ENCODE peak calls at places on chromosomes 7 and 10, in four cellular contexts. U is GM23338, V is hepatocyte, H is fibroblast of lung. E is an unnamed sample.

GRCh38 chr10:27143686-27144085 is 10.5 kb downstream of the YME1L1 start:
- DNase-seq in U (no peak), V (no peak), H (no peak), E (peak; percentile 49)

GRCh38 chr10:44153901-44154670 is 230.8 kb downstream of the CXCL12 start:
- DNase-seq in U (no peak), V (no peak), H (no peak), E (peak; percentile 42)

GRCh38 chr10:127922675-127923366 is 15.9 kb downstream of the PTPRE start:
- DNase-seq in U (no peak), V (peak; percentile 81), H (peak; percentile 81), E (peak; percentile 94)

GRCh38 chr10:69684981-69685353 is 54.9 kb downstream of the FAM241B start:
- DNase-seq in U (no peak), V (no peak), H (no peak), E (no peak)

GRCh38 chr7:108973075-108973474 is 403.4 kb downstream of the DNAJB9 start:
- DNase-seq in U (peak; percentile 55), V (peak; percentile 45), H (no peak), E (no peak)

GRCh38 chr7:69827140-69827919 is 229.1 kb downstream of the AUTS2 start:
- DNase-seq in U (no peak), V (no peak), H (no peak), E (no peak)

GRCh38 chr7:127654404-127655392 is 2.7 kb downstream of the SND1 start:
- DNase-seq in U (no peak), V (no peak), H (peak; percentile 16), E (peak; percentile 68)

GRCh38 chr10:103745264-103746247 is 109.8 kb downstream of the SH3PXD2A start:
- DNase-seq in U (peak; percentile 46), V (peak; percentile 41), H (no peak), E (peak; percentile 9)

GRCh38 chr10:69814251-69814650 is 12.5 kb downstream of the COL13A1 start:
- DNase-seq in U (no peak), V (no peak), H (no peak), E (no peak)

GRCh38 chr10:13100349-13101294 is 659 bp downstream of the OPTN start:
- DNase-seq in U (peak; percentile 53), V (peak; percentile 47), H (peak; percentile 19), E (peak; percentile 66)

GRCh38 chr10:17225823-17226222 is 2.2 kb upstream of the VIM start:
- DNase-seq in U (no peak), V (no peak), H (no peak), E (no peak)

GRCh38 chr7:106839511-106839910 is 25.6 kb upstream of the PIK3CG start:
- DNase-seq in U (no peak), V (no peak), H (no peak), E (no peak)

GRCh38 chr10:3830946-3831345 is 45.9 kb upstream of the KLF6 start:
- DNase-seq in U (no peak), V (no peak), H (no peak), E (no peak)

GRCh38 chr10:110802090-110802489 is 69.6 kb upstream of the PDCD4 start:
- DNase-seq in U (no peak), V (peak; percentile 60), H (peak; percentile 67), E (no peak)

GRCh38 chr7:74284781-74285259 is 4.4 kb upstream of the CLIP2 start:
- DNase-seq in U (peak; percentile 47), V (peak; percentile 82), H (no peak), E (no peak)

GRCh38 chr7:3294432-3295100 is 6.5 kb upstream of the SDK1 start:
- DNase-seq in U (peak; percentile 82), V (peak; percentile 63), H (no peak), E (no peak)

GRCh38 chr7:6256709-6257535 is 15.5 kb downstream of the CYTH3 start:
- DNase-seq in U (no peak), V (peak; percentile 28), H (peak; percentile 47), E (peak; percentile 57)

GRCh38 chr7:39394105-39394504 is 172.1 kb upstream of the YAE1 start:
- DNase-seq in U (no peak), V (no peak), H (no peak), E (no peak)

GRCh38 chr7:29363636-29364425 is 169.3 kb downstream of the CHN2 start:
- DNase-seq in U (no peak), V (no peak), H (no peak), E (no peak)

GRCh38 chr10:72626444-72626754 is 520 bp upstream of the MICU1 start:
- DNase-seq in U (no peak), V (no peak), H (no peak), E (no peak)

GRCh38 chr10:20892011-20892585 is 5.0 kb downstream of the NEBL start:
- DNase-seq in U (no peak), V (no peak), H (no peak), E (no peak)

GRCh38 chr10:20890491-20891337 is 6.4 kb downstream of the NEBL start:
- DNase-seq in U (peak; percentile 12), V (no peak), H (peak; percentile 49), E (no peak)

GRCh38 chr10:20890009-20890408 is 7.1 kb downstream of the NEBL start:
- DNase-seq in U (no peak), V (no peak), H (no peak), E (no peak)

GRCh38 chr10:20892796-20893195 is 4.3 kb downstream of the NEBL start:
- DNase-seq in U (no peak), V (no peak), H (no peak), E (peak; percentile 46)

DNA sequence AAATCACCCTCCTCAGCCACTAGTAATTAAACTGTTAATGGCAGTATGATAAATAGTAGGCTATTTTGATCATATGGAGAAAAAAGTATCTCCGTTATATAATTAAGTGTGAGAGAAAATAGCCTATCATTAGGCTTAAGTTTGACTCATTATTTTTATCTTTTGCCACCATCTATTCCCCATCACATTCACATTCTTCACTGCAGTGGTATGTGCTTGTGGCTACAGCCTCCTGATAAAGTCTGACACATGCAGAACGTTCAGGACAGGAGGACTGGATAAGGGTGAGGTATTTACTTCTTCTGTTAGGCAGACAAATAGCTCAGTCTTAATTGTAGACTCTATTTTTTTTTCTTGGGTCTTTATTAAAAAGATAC is 5.8 kb downstream of the NEBL start:
- DNase-seq in U (no peak), V (peak; percentile 11), H (peak; percentile 81), E (no peak)
- H3K4me3 ChIP-seq in U (no peak overlapping the region), V (no peak overlapping the region), H (no peak overlapping the region), E (no peak overlapping the region)

DNA sequence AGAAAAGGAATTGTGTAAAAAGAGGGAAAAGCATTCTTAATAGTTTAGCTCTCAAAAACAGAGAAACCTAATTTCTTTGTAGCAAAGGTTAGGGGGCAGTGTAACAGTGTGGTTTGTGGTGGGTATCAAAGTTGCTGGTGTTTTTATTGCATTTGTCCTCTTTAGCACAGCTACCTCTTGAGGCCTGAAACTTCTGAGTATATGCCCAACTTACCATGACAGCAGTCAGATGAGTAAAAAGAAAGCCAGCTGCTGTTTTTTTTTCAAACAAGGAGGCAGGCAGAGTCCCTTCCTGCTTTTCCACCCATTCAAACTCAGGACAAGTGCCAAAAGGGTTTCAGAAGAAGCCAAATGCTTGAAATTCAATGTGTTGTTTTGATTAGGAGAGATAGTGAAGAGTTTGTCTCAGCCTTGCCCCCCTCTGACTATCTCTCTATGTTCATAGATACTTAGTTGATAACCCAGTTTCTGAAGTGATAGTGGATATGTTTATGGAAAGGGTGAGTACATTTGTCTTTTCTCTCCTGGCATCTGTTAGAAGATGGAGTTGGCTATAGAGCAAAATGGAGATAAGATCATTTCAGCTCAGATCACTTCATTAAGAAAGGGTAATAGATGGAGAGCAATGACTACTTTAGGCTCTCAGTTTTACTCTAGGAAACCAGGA is 23.1 kb downstream of the GBF1 start:
- DNase-seq in U (no peak), V (no peak), H (peak; percentile 71), E (no peak)
- H4K20me1 ChIP-seq in U (peaks cover 12% of the 10 kb centered on the region), V (peaks cover 63% of the 10 kb centered on the region), H (peaks cover 2% of the 10 kb centered on the region), E (peaks cover 62% of the 10 kb centered on the region)

DNA sequence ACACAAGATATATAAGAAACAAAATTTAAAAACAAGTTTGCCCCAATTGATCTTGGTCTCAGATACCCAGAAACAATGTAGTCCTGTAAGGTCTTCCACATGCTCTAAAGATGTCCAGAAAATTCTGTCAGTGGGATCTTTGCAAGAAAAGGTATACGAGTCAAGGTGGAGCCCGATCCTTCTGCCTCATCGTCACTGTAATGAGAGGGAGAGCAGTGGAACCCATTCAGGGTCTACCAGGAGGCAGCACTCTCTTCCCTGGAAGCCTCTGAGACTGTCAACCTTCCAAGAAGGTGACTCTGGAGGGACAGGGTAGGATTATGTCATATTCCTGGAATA is 112.8 kb downstream of the JCAD start:
- DNase-seq in U (no peak), V (no peak), H (no peak), E (no peak)
- H3K27ac ChIP-seq in U (no peak overlapping the region), V (peak overlapping the region; percentile 63), H (no peak overlapping the region), E (no peak overlapping the region)

GRCh38 chr10:89206402-89207180 is 526 bp downstream of the CH25H start:
- DNase-seq in U (peak; percentile 54), V (no peak), H (peak; percentile 49), E (peak; percentile 73)
- H3K4me3 ChIP-seq in U (peak overlapping the region; percentile 74), V (peak overlapping the region; percentile 30), H (peak overlapping the region; percentile 69), E (peak overlapping the region; percentile 73)

DNA sequence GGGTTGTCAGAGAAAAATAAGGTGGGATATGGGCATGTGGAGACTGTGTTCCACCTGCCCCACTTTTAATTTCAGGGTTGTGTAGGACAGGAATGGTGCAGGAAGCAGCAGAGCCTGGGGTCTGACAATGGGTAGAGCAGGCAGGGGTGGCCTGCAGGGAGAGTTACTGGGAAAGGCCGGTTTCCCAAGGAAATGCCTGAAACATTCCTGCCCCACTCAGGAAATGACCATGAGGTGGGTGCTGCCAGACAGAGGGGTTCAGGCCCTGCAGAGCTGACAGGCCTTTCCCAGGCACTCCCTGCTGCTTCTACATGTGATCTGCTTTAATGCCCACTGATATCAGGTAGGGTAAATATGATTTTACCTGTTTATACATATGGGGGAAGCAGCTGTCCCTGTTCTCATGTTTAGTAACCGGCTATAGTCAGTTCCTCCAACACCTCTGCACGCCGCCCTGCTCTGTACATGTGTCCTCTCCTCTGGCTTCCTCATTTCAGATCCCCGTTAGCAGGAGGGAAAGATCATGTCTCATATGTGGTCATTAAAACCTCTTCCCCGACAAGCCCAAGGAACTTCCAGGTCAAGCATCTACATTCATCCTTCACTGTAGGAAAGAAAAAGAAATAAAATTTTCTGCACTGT is 118.6 kb upstream of the PRSS58 start:
- DNase-seq in U (no peak), V (no peak), H (no peak), E (no peak)
- H4K20me1 ChIP-seq in U (no peaks in the 10 kb centered on the region), V (no peaks in the 10 kb centered on the region), H (no peaks in the 10 kb centered on the region), E (no peaks in the 10 kb centered on the region)

DNA sequence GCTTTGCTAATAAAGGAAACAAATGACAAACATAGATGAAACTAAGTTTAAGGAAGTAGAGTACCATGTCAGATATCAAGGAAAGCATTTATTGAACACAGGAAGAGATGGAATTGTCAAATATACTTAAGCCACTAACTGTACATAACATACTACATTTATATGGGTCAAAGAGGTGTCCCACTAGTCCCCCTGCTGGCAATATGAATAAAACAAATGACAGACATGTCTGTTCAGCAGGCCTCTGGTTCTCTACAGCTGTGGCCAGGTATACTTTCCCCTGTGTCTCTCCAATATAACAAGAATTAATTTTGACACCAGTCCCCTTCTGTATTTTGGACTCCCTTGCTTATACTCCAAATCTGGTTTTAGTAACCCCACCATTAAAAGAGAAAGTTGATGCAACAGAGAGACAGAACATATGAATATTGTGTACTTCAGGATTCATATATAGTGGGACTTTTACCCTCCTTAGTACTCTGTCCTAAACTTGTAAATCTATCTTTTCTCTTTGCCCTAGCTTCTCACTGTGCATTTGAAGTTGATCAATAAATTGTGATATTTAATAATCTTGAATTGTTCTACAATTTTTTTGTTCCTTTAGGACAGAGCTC is 42.9 kb downstream of the CD36 start:
- DNase-seq in U (peak; percentile 14), V (peak; percentile 42), H (peak; percentile 59), E (no peak)
- H3K27ac ChIP-seq in U (no peak overlapping the region), V (no peak overlapping the region), H (no peak overlapping the region), E (no peak overlapping the region)

GRCh38 chr10:28217848-28218247 is 85.0 kb downstream of the MPP7 start:
- DNase-seq in U (no peak), V (no peak), H (peak; percentile 91), E (no peak)
- H3K4me3 ChIP-seq in U (no peak overlapping the region), V (no peak overlapping the region), H (peak overlapping the region; percentile 31), E (no peak overlapping the region)